ENCODE peak calls at places on chromosome 21, in eight cellular contexts. B is NCI-H345; D is activated CD4-positive, alpha-beta T cell treated with anti-CD3 and anti-CD28 coated beads, Interleukin-2, amount 10 ng/mL, durations not matched to agents 7 days and 5 days; V is colonic mucosa; U is stimulated activated CD4-positive, alpha-beta T cell treated with anti-CD3 and anti-CD28 coated beads, TNF-alpha, amount 100 ng/mL, for 4 hours; G is fibroblast of the conjunctiva; A is H9; S is uterus. W is an unnamed sample.

GRCh38 chr21:35199733-35200015 is 150.6 kb upstream of the RUNX1 start:
- DNase-seq in B (no peak), D (no peak), V (no peak), U (no peak), G (no peak), A (no peak), S (no peak), W (no peak)

GRCh38 chr21:45528981-45529784 is 13.1 kb downstream of the SLC19A1 start:
- DNase-seq in B (no peak), D (no peak), V (no peak), U (no peak), G (no peak), A (no peak), S (no peak), W (no peak)

GRCh38 chr21:43308101-43308500 is 118.8 kb downstream of the SIK1 start:
- DNase-seq in B (no peak), D (no peak), V (no peak), U (no peak), G (no peak), A (no peak), S (no peak), W (no peak)

GRCh38 chr21:43854773-43855633 is 10.0 kb upstream of the AGPAT3 start:
- DNase-seq in B (no peak), D (peak; percentile 80), V (no peak), U (no peak), G (no peak), A (no peak), S (no peak), W (peak; percentile 95)

GRCh38 chr21:44927259-44927586 is 6.5 kb upstream of the ITGB2 start:
- DNase-seq in B (no peak), D (no peak), V (no peak), U (no peak), G (no peak), A (no peak), S (no peak), W (no peak)

GRCh38 chr21:15242906-15243305 is 178.1 kb upstream of the NRIP1 start:
- DNase-seq in B (no peak), D (no peak), V (no peak), U (no peak), G (no peak), A (no peak), S (no peak), W (no peak)

GRCh38 chr21:38506606-38507331 is 8.5 kb upstream of the ERG start:
- DNase-seq in B (no peak), D (peak; percentile 61), V (peak; percentile 74), U (no peak), G (no peak), A (no peak), S (no peak), W (peak; percentile 3)

GRCh38 chr21:46294647-46295176 is 8.6 kb downstream of the YBEY start:
- DNase-seq in B (no peak), D (no peak), V (no peak), U (no peak), G (no peak), A (no peak), S (no peak), W (no peak)

GRCh38 chr21:38448619-38449186 is 49.6 kb downstream of the ERG start:
- DNase-seq in B (no peak), D (no peak), V (no peak), U (no peak), G (peak; percentile 39), A (peak; percentile 62), S (no peak), W (no peak)

GRCh38 chr21:44083631-44084291 is 23.4 kb upstream of the PWP2 start:
- DNase-seq in B (no peak), D (peak; percentile 79), V (peak; percentile 20), U (no peak), G (no peak), A (no peak), S (no peak), W (peak; percentile 32)

GRCh38 chr21:45048026-45048698 is 26.2 kb upstream of the ADARB1 start:
- DNase-seq in B (no peak), D (no peak), V (no peak), U (no peak), G (no peak), A (no peak), S (no peak), W (no peak)

GRCh38 chr21:46119565-46120271 is 21.8 kb downstream of the COL6A2 start:
- DNase-seq in B (no peak), D (no peak), V (no peak), U (no peak), G (no peak), A (peak; percentile 20), S (peak; percentile 18), W (no peak)